ENCODE peak calls at places on chromosome 1, in nine cellular contexts. B is breast epithelium; I is A549; H is T-helper 22 cell; S is activated CD4-positive, alpha-beta T cell treated with anti-CD3 and anti-CD28 coated beads, Interleukin-2, amount 50 U/mL, for 24 hours; Y is activated CD8-positive, alpha-beta memory T cell treated with anti-CD3 and anti-CD28 coated beads, Interleukin-2, amount 10 ng/mL, durations not matched to agents 7 days and 5 days; D is stimulated activated CD4-positive, alpha-beta T cell treated with anti-CD3 and anti-CD28 coated beads, Interleukin-4, amount 100 ng/mL, for 48 hours; O is NCI-H345; Z is activated T-helper 1 cell treated with anti-CD3 and anti-CD28 coated beads, Interleukin-2, amount 50 U/mL, for 16 hours. L is an unnamed sample.

GRCh38 chr1:8133657-8134430 is 107.7 kb upstream of the ERRFI1 start:
- DNase-seq in B (peak; percentile 76), I (no peak), H (no peak), S (no peak), Y (no peak), D (no peak), O (no peak), Z (no peak), L (no peak)

GRCh38 chr1:23743287-23744052 is at the start of gene ELOA:
- DNase-seq in B (peak; percentile 31), I (peak; percentile 64), H (peak; percentile 66), S (peak; percentile 53), Y (peak; percentile 87), D (peak; percentile 67), O (peak; percentile 80), Z (peak; percentile 74), L (peak; percentile 78)

GRCh38 chr1:25128168-25128621 is 104.1 kb downstream of the SYF2 start:
- DNase-seq in B (no peak), I (no peak), H (no peak), S (no peak), Y (no peak), D (no peak), O (no peak), Z (no peak), L (no peak)

GRCh38 chr1:93715529-93716126 is 34.0 kb upstream of the BCAR3 start:
- DNase-seq in B (no peak), I (no peak), H (no peak), S (no peak), Y (peak; percentile 69), D (no peak), O (peak; percentile 49), Z (no peak), L (no peak)

GRCh38 chr1:32247983-32248889 is 1.2 kb downstream of the FAM167B start:
- DNase-seq in B (peak; percentile 78), I (peak; percentile 72), H (peak; percentile 52), S (peak; percentile 53), Y (peak; percentile 90), D (peak; percentile 83), O (peak; percentile 78), Z (peak; percentile 65), L (peak; percentile 27)

GRCh38 chr1:210626341-210626740 is 297.6 kb downstream of the HHAT start:
- DNase-seq in B (no peak), I (no peak), H (no peak), S (no peak), Y (no peak), D (no peak), O (no peak), Z (no peak), L (no peak)

GRCh38 chr1:114340906-114341698 is 169.9 kb downstream of the TRIM33 start:
- DNase-seq in B (no peak), I (no peak), H (peak; percentile 44), S (no peak), Y (peak; percentile 83), D (no peak), O (no peak), Z (no peak), L (no peak)

GRCh38 chr1:27253611-27254010 is 19.2 kb downstream of the WDTC1 start:
- DNase-seq in B (no peak), I (no peak), H (no peak), S (no peak), Y (no peak), D (no peak), O (no peak), Z (no peak), L (no peak)

GRCh38 chr1:4425892-4426291 is 228.5 kb upstream of the AJAP1 start:
- DNase-seq in B (no peak), I (peak; percentile 6), H (no peak), S (no peak), Y (no peak), D (peak; percentile 0), O (no peak), Z (no peak), L (no peak)

GRCh38 chr1:40592107-40592773 is 60.8 kb downstream of the ZNF684 start:
- DNase-seq in B (peak; percentile 75), I (no peak), H (no peak), S (no peak), Y (peak; percentile 44), D (no peak), O (peak; percentile 2), Z (no peak), L (peak; percentile 26)